ENCODE peak calls at places on chromosomes 5 and 9, in eight cellular contexts. A is SW 1271; K is stimulated activated CD8-positive, alpha-beta memory T cell treated with anti-CD3 and anti-CD28 coated beads, Interleukin-4, amount 100 ng/mL, for 24 hours; M is GM13976; J is NCI-H1417; Y is GM06990; Q is endothelial cell; C is A549. X is an unnamed sample.

GRCh38 chr5:179610109-179610902 is 13.2 kb downstream of the HNRNPH1 start:
- DNase-seq in A (no peak), K (no peak), M (no peak), J (no peak), Y (no peak), Q (no peak), C (no peak), X (no peak)

GRCh38 chr5:74428275-74428674 is 212.3 kb downstream of the ENC1 start:
- DNase-seq in A (no peak), K (no peak), M (no peak), J (no peak), Y (no peak), Q (no peak), C (no peak), X (no peak)

GRCh38 chr5:149056611-149057165 is 6.2 kb downstream of the SH3TC2 start:
- DNase-seq in A (no peak), K (no peak), M (no peak), J (no peak), Y (no peak), Q (no peak), C (no peak), X (no peak)

GRCh38 chr5:57441557-57441956 is 41.1 kb downstream of the ACTBL2 start:
- DNase-seq in A (no peak), K (no peak), M (no peak), J (no peak), Y (no peak), Q (no peak), C (peak), X (no peak)

GRCh38 chr5:73367650-73368049 is 80.9 kb downstream of the FOXD1 start:
- DNase-seq in A (no peak), K (no peak), M (no peak), J (no peak), Y (no peak), Q (no peak), C (no peak), X (no peak)

GRCh38 chr9:36818965-36819870 is 214.8 kb downstream of the PAX5 start:
- DNase-seq in A (no peak), K (no peak), M (no peak), J (peak), Y (no peak), Q (no peak), C (no peak), X (no peak)

GRCh38 chr9:31236344-31236743 is 1148.1 kb upstream of the ACO1 start:
- DNase-seq in A (no peak), K (no peak), M (no peak), J (no peak), Y (no peak), Q (no peak), C (no peak), X (no peak)

GRCh38 chr5:153919161-153919560 is 119.5 kb downstream of the FAM114A2 start:
- DNase-seq in A (no peak), K (no peak), M (no peak), J (no peak), Y (no peak), Q (no peak), C (no peak), X (no peak)

GRCh38 chr5:145161384-145161783 is 673.8 kb downstream of the PRELID2 start:
- DNase-seq in A (no peak), K (no peak), M (no peak), J (no peak), Y (no peak), Q (no peak), C (no peak), X (no peak)

GRCh38 chr9:91073811-91074771 is 272.5 kb downstream of the SYK start:
- DNase-seq in A (no peak), K (no peak), M (no peak), J (no peak), Y (no peak), Q (no peak), C (no peak), X (no peak)

GRCh38 chr5:166117062-166117743 is 2174.2 kb upstream of the WWC1 start:
- DNase-seq in A (no peak), K (no peak), M (no peak), J (no peak), Y (no peak), Q (no peak), C (no peak), X (no peak)

GRCh38 chr5:76819851-76820280 is 1.0 kb downstream of the F2RL1 start:
- DNase-seq in A (no peak), K (no peak), M (no peak), J (no peak), Y (no peak), Q (peak), C (peak), X (no peak)

X was measured in GM12891.